ENCODE peak calls at places on chromosomes 13 and 19, in four cellular contexts. A is K562, K is GM12878, T is HepG2. I is an unnamed sample.

GRCh38 chr19:996051-996838 is 4.0 kb upstream of the GRIN3B start:
- DNase-seq in T (no peak), K (no peak), A (peak; percentile 80), I (peak; percentile 34)

GRCh38 chr19:29663861-29664752 is 1.2 kb upstream of the PLEKHF1 start:
- DNase-seq in A (no peak), K (no peak), T (no peak), I (no peak)

GRCh38 chr13:99282264-99283231 is 24.4 kb upstream of the GPR18 start:
- DNase-seq in K (no peak), A (no peak), T (no peak), I (no peak)

GRCh38 chr19:39351537-39352037 is 9.4 kb downstream of the SAMD4B start:
- DNase-seq in T (no peak), K (peak; percentile 44), A (peak; percentile 70), I (no peak)

GRCh38 chr19:56671613-56671994 is at the start of gene ZNF835:
- DNase-seq in A (peak; percentile 4), K (no peak), T (no peak), I (no peak)

GRCh38 chr13:24270639-24271131 is 38.7 kb upstream of the C1QTNF9 start:
- DNase-seq in K (peak; percentile 38), A (no peak), T (peak; percentile 47), I (peak; percentile 42)

GRCh38 chr13:107851670-107852460 is 363.5 kb downstream of the LIG4 start:
- DNase-seq in A (peak; percentile 15), T (no peak), K (no peak), I (no peak)

GRCh38 chr19:5036733-5037681 is 68.1 kb downstream of the KDM4B start:
- DNase-seq in T (no peak), A (no peak), K (no peak), I (no peak)

GRCh38 chr13:51997641-51998330 is 13.5 kb downstream of the ATP7B start:
- DNase-seq in A (peak; percentile 61), T (peak; percentile 90), K (no peak), I (peak; percentile 51)

GRCh38 chr19:41706741-41707501 is 1.5 kb upstream of the CEACAM5 start:
- DNase-seq in K (peak; percentile 3), A (peak; percentile 82), T (peak; percentile 64), I (peak; percentile 88)

GRCh38 chr19:44741841-44742352 is 6.6 kb upstream of the BCL3 start:
- DNase-seq in K (no peak), A (peak; percentile 90), T (peak; percentile 78), I (no peak)

GRCh38 chr19:7618771-7619510 is 10.4 kb downstream of the XAB2 start:
- DNase-seq in T (no peak), K (no peak), A (no peak), I (no peak)

GRCh38 chr13:20561731-20562130 is 5.2 kb upstream of the IFT88 start:
- DNase-seq in K (no peak), A (no peak), T (no peak), I (no peak)

GRCh38 chr13:97855570-97855970 is 97.9 kb upstream of the IPO5 start:
- DNase-seq in A (peak; percentile 63), T (peak; percentile 55), K (peak; percentile 13), I (peak; percentile 65)

GRCh38 chr13:50677687-50678463 is 165.6 kb downstream of the DLEU7 start:
- DNase-seq in T (no peak), A (no peak), K (no peak), I (no peak)

GRCh38 chr19:29845576-29846176 is 33.9 kb downstream of the CCNE1 start:
- DNase-seq in T (no peak), K (no peak), A (peak; percentile 42), I (peak; percentile 51)

GRCh38 chr19:34669305-34669704 is 7.7 kb downstream of the SCGB2B2 start:
- DNase-seq in T (no peak), A (no peak), K (no peak), I (no peak)

GRCh38 chr19:18254546-18255500 is 19.4 kb downstream of the IQCN start:
- DNase-seq in T (no peak), K (no peak), A (no peak), I (no peak)

GRCh38 chr19:55544776-55545439 is 435 bp downstream of the SBK3 start:
- DNase-seq in T (peak; percentile 35), K (no peak), A (peak; percentile 80), I (no peak)

GRCh38 chr19:10112895-10113591 is 1.6 kb downstream of the P2RY11 start:
- DNase-seq in T (peak; percentile 47), K (no peak), A (peak; percentile 82), I (peak; percentile 62)

GRCh38 chr13:113468461-113469147 is 15.3 kb upstream of the ADPRHL1 start:
- DNase-seq in A (no peak), K (no peak), T (no peak), I (no peak)

GRCh38 chr13:48231080-48231479 is 1.9 kb upstream of the ITM2B start:
- DNase-seq in T (no peak), A (no peak), K (no peak), I (no peak)

GRCh38 chr13:20903164-20903475 is 574 bp upstream of the XPO4 start:
- DNase-seq in A (no peak), K (no peak), T (no peak), I (no peak)

GRCh38 chr19:30314805-30315155 is 57.4 kb upstream of the ZNF536 start:
- DNase-seq in K (no peak), A (no peak), T (no peak), I (no peak)

GRCh38 chr13:80340643-80341097 is 256 bp downstream of the SPRY2 start:
- DNase-seq in A (no peak), K (no peak), T (peak; percentile 18), I (no peak)

GRCh38 chr19:5403968-5404640 is 51.1 kb upstream of the ZNRF4 start:
- DNase-seq in T (peak; percentile 63), A (peak; percentile 85), K (no peak), I (peak; percentile 85)

GRCh38 chr19:4115050-4115817 is 8.7 kb downstream of the MAP2K2 start:
- DNase-seq in T (no peak), K (peak; percentile 67), A (no peak), I (no peak)

GRCh38 chr19:610071-610800 is 20.6 kb downstream of the HCN2 start:
- DNase-seq in A (no peak), T (no peak), K (no peak), I (no peak)

GRCh38 chr19:7722231-7722651 is 9.7 kb downstream of the CLEC4G start:
- DNase-seq in A (no peak), T (no peak), K (peak; percentile 70), I (no peak)

GRCh38 chr19:40778865-40779284 is 828 bp downstream of the RAB4B start:
- DNase-seq in K (no peak), A (peak; percentile 51), T (peak; percentile 51), I (no peak)

GRCh38 chr13:24076636-24077035 is 83.9 kb upstream of the SPATA13 start:
- DNase-seq in A (no peak), K (no peak), T (no peak), I (no peak)

GRCh38 chr19:47186337-47187022 is 44.5 kb downstream of the BBC3 start:
- DNase-seq in A (no peak), K (peak; percentile 89), T (no peak), I (no peak)

GRCh38 chr13:109400192-109400591 is 386.2 kb downstream of the IRS2 start:
- DNase-seq in K (no peak), T (no peak), A (no peak), I (no peak)

GRCh38 chr13:28805193-28805819 is 14.8 kb upstream of the MTUS2 start:
- DNase-seq in A (peak; percentile 48), K (no peak), T (no peak), I (peak; percentile 25)

GRCh38 chr19:39339636-39340035 is 2.6 kb upstream of the SAMD4B start:
- DNase-seq in A (no peak), K (no peak), T (peak; percentile 20), I (no peak)

GRCh38 chr19:30676990-30677679 is 305.0 kb downstream of the ZNF536 start:
- DNase-seq in K (no peak), T (no peak), A (no peak), I (no peak)

GRCh38 chr19:34165295-34165738 is 7.0 kb upstream of the LSM14A start:
- DNase-seq in T (no peak), A (peak; percentile 56), K (no peak), I (no peak)

GRCh38 chr19:5772416-5772815 is 12.1 kb downstream of the PRR22 start:
- DNase-seq in K (no peak), T (no peak), A (no peak), I (no peak)

GRCh38 chr13:44576396-44577235 is 486 bp upstream of the TSC22D1 start:
- DNase-seq in T (no peak), A (peak; percentile 17), K (no peak), I (peak; percentile 29)
- TF ChIP-seq TARDBP in T (no peak), A (no peak), K (no peak), I (no peak)

GRCh38 chr13:111978536-111978935 is 88.4 kb upstream of the SOX1 start:
- DNase-seq in T (no peak), A (no peak), K (no peak), I (no peak)
- TF ChIP-seq TARDBP in T (no peak), A (no peak), K (no peak), I (no peak)

DNA sequence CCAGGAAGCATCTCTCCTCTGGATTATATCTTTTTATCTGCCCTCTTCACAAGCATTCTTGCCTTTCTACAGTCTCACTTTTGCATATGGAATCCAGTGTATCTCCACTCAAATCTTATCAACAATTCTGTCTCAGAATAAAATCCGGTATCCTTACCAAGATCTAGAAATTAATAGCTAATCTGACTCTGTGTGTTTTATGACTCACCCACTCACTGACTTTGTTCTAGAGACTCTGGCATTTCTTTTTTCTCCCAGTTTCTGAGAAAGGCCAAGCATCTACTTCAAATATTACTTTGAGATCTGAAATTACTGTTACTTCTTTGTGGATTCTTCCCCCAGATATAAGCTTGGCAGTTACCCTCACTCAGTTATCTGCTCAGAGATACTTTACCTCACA is 913.5 kb upstream of the ATXN8OS start:
- DNase-seq in A (no peak), T (no peak), K (no peak), I (no peak)
- TF ChIP-seq TARDBP in A (no peak), T (no peak), K (no peak), I (no peak)

GRCh38 chr13:83882626-83882959 is 319 bp upstream of the SLITRK1 start:
- DNase-seq in K (no peak), A (no peak), T (no peak), I (no peak)

GRCh38 chr13:83881917-83882625 is at the start of gene SLITRK1:
- DNase-seq in T (no peak), A (peak; percentile 17), K (peak; percentile 9), I (peak; percentile 89)

GRCh38 chr13:83879431-83880171 is 2.7 kb downstream of the SLITRK1 start:
- DNase-seq in T (no peak), K (no peak), A (no peak), I (no peak)

GRCh38 chr13:83880275-83881027 is 1.8 kb downstream of the SLITRK1 start:
- DNase-seq in K (no peak), T (no peak), A (no peak), I (no peak)

DNA sequence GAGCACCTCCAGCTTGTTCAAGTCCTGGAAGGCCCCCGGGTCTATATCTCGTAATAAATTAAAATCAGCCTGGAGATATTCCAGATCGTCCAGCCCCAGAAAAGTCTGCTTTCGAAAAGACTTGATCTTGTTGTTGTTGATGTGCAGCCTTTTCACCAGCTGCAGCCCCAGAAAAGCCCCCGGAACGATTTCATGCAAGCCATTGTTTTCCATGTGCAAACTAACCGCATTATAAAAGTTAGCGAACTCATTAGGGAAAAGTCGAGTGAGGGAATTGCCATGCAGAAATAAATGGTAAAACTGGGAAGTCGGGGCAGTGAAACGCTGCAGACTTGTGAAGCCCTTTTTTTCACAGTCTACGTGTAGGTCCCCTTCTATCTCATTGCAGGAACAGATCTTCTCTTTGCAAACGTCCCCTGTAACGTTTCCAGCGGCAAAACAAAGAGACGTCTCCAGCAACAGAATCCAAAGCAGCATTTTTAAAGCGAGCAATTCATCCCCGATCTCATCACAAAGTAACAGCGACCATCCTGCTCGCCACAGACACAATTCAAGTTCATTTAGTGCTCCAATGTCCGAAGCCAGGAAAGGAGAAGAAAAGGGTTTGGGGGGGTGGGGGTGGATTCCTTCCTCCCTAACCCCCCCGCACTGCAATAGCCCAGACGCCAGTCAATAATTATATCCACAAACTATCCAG is 1.1 kb downstream of the SLITRK1 start:
- DNase-seq in A (no peak), T (no peak), K (no peak), I (no peak)
- TF ChIP-seq TARDBP in A (no peak), T (no peak), K (no peak), I (no peak)